ENCODE peak calls at places on chromosome 1, in ten cellular contexts. F, D, R, Z, B, H, C, J, Q and W are unnamed samples.

GRCh38 chr1:27473755-27474154 is 16.2 kb downstream of the WASF2 start:
- DNase-seq in F (no peak), D (no peak), R (no peak), Z (no peak), B (no peak), H (no peak), C (no peak), J (no peak), Q (no peak), W (no peak)

GRCh38 chr1:181341026-181341632 is 142.2 kb upstream of the CACNA1E start:
- DNase-seq in F (no peak), D (no peak), R (no peak), Z (no peak), B (no peak), H (peak; percentile 20), C (no peak), J (no peak), Q (no peak), W (no peak)

GRCh38 chr1:80825067-80825466 is 975.7 kb upstream of the ADGRL2 start:
- DNase-seq in F (no peak), D (no peak), R (no peak), Z (no peak), B (no peak), H (no peak), C (no peak), J (no peak), Q (no peak), W (no peak)

GRCh38 chr1:45608475-45609156 is 15.2 kb downstream of the CCDC17 start:
- DNase-seq in F (no peak), D (no peak), R (no peak), Z (no peak), B (no peak), H (no peak), C (no peak), J (no peak), Q (no peak), W (no peak)

GRCh38 chr1:2821970-2822620 is 20.6 kb upstream of the TTC34 start:
- DNase-seq in F (no peak), D (no peak), R (peak; percentile 75), Z (peak; percentile 57), B (peak; percentile 60), H (peak; percentile 73), C (peak; percentile 25), J (no peak), Q (no peak), W (no peak)

GRCh38 chr1:222711319-222712252 is 705 bp downstream of the AIDA start:
- DNase-seq in F (peak; percentile 51), D (peak; percentile 72), R (peak; percentile 65), Z (peak; percentile 44), B (peak; percentile 61), H (peak; percentile 76), C (peak; percentile 66), J (peak; percentile 57), Q (peak; percentile 74), W (peak; percentile 80)

GRCh38 chr1:110462964-110463363 is 12.0 kb downstream of the PROK1 start:
- DNase-seq in F (no peak), D (no peak), R (peak; percentile 4), Z (no peak), B (no peak), H (no peak), C (no peak), J (peak; percentile 31), Q (no peak), W (no peak)

GRCh38 chr1:30919025-30919881 is 10.7 kb upstream of the SDC3 start:
- DNase-seq in F (no peak), D (peak; percentile 80), R (no peak), Z (no peak), B (no peak), H (no peak), C (no peak), J (peak; percentile 81), Q (no peak), W (no peak)

GRCh38 chr1:165067829-165068228 is 288.7 kb downstream of the LMX1A start:
- DNase-seq in F (no peak), D (no peak), R (no peak), Z (no peak), B (no peak), H (no peak), C (no peak), J (no peak), Q (no peak), W (no peak)

GRCh38 chr1:165069829-165070228 is 286.7 kb downstream of the LMX1A start:
- DNase-seq in F (no peak), D (no peak), R (no peak), Z (peak; percentile 39), B (no peak), H (no peak), C (no peak), J (no peak), Q (no peak), W (no peak)

GRCh38 chr1:165070675-165071074 is 285.8 kb downstream of the LMX1A start:
- DNase-seq in F (no peak), D (no peak), R (no peak), Z (no peak), B (no peak), H (no peak), C (no peak), J (no peak), Q (no peak), W (no peak)

GRCh38 chr1:165073402-165074007 is 283.0 kb downstream of the LMX1A start:
- DNase-seq in F (peak; percentile 33), D (peak; percentile 71), R (no peak), Z (no peak), B (no peak), H (no peak), C (no peak), J (peak; percentile 56), Q (no peak), W (peak; percentile 55)

DNA sequence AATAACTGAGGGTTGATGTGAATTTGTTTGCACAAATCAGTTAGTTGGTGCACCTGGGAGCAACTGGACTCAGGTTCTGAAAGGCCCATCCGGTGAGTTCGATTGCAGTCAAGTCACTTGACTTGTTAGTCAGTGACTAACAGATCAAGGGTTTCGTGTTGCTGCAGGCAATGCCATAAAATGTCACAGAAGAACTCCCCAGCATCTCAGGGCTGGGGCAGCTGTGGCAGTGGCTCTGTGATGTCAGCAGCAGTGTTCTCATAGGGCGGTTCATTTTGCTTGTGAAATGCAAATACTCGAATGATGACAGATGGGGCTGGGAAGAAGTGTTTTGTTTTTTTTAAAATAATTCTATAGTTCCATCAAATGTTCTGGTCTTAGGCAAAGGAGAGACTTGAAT is 287.8 kb downstream of the LMX1A start:
- DNase-seq in F (no peak), D (peak; percentile 51), R (no peak), Z (peak; percentile 59), B (no peak), H (no peak), C (no peak), J (no peak), Q (no peak), W (no peak)
- H3K27ac ChIP-seq in F (no peak overlapping the region), D (no peak overlapping the region), R (no peak overlapping the region), Z (peak overlapping the region; percentile 98), B (no peak overlapping the region), H (no peak overlapping the region), C (no peak overlapping the region), J (no peak overlapping the region), Q (no peak overlapping the region), W (no peak overlapping the region)

DNA sequence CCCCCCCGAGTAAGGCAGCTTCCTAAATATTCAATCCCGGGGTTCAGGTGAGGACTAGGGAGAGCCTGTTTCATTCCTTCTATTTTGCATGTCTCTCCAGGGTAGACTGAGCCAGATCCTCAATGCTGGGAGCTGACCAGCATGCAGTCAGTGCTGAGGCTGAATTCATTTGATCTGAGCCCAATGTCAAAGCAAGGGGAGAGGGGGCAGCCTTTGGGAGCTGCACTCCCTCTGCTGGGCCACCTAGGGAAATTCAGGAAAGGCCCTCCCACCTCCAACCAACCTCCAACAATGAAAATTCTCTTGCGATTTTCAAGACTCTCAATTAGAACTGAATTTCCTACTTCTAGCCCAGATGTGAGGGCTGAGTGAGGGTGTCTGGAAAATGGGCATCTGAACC is 371.2 kb downstream of the NPHP4 start:
- DNase-seq in F (no peak), D (peak; percentile 77), R (no peak), Z (no peak), B (no peak), H (no peak), C (no peak), J (no peak), Q (no peak), W (peak; percentile 52)
- TF ChIP-seq CTCF in F (no peak), D (peak; percentile 68), R (peak; percentile 32), Z (peak; percentile 37), B (no peak), H (no peak), C (no peak), J (no peak), Q (peak; percentile 33), W (no peak)

GRCh38 chr1:86504895-86505625 is 36.3 kb downstream of the CLCA1 start:
- DNase-seq in F (no peak), D (no peak), R (no peak), Z (no peak), B (no peak), H (no peak), C (no peak), J (no peak), Q (no peak), W (no peak)

GRCh38 chr1:86503477-86504129 is 34.9 kb downstream of the CLCA1 start:
- DNase-seq in F (peak; percentile 72), D (peak; percentile 35), R (no peak), Z (no peak), B (no peak), H (no peak), C (peak; percentile 19), J (peak; percentile 18), Q (peak; percentile 81), W (no peak)

GRCh38 chr1:86504130-86504479 is 35.4 kb downstream of the CLCA1 start:
- DNase-seq in F (no peak), D (peak; percentile 39), R (no peak), Z (no peak), B (no peak), H (no peak), C (no peak), J (no peak), Q (peak; percentile 61), W (no peak)

GRCh38 chr1:86500731-86501130 is 32.0 kb downstream of the CLCA1 start:
- DNase-seq in F (no peak), D (no peak), R (no peak), Z (no peak), B (no peak), H (no peak), C (no peak), J (peak; percentile 4), Q (no peak), W (no peak)

GRCh38 chr1:86502721-86503430 is 34.1 kb downstream of the CLCA1 start:
- DNase-seq in F (peak; percentile 82), D (peak; percentile 82), R (no peak), Z (no peak), B (no peak), H (no peak), C (no peak), J (no peak), Q (no peak), W (peak; percentile 30)
- H3K27ac ChIP-seq in F (peak overlapping the region; percentile 93), D (peak overlapping the region; percentile 75), R (peak overlapping the region; percentile 17), Z (no peak overlapping the region), B (no peak overlapping the region), H (no peak overlapping the region), C (no peak overlapping the region), J (no peak overlapping the region), Q (no peak overlapping the region), W (no peak overlapping the region)

DNA sequence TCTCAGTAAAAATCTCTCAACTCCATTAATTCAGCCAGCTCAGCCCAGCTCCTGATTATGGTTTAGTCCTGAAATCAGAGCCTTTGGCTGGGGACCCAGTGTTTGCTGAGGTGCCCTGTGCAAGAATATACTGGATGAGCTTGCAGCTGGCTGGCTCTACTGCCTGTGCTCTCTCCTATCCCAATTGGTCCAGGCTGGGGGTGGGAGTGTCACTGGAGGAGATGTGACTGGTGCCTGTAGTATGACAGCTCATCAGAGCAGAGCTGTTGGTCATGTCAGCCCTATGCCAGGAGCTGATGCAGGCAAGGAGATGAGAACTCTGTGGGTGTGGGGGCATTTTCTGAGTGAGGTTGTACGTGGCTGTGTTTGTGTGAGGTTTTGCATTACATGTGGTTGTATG is 87.0 kb downstream of the TNR start:
- DNase-seq in F (no peak), D (no peak), R (no peak), Z (no peak), B (no peak), H (no peak), C (no peak), J (no peak), Q (no peak), W (no peak)
- TF ChIP-seq CTCF in F (no peak), D (no peak), R (no peak), Z (no peak), B (no peak), H (no peak), C (no peak), J (no peak), Q (no peak), W (no peak)